ENCODE peak calls at places on chromosomes 1 and 21, in ten cellular contexts. One of them, this sample, is unnamed.

GRCh38 chr1:197250616-197251015 is 17.4 kb upstream of the CRB1 start:
- DNase-seq in MM.1S: no peak
- DNase-seq in stimulated activated naive CD4-positive, alpha-beta T cell treated with Interleukin-2 at 50 U/mL for 16 hours: no peak
- DNase-seq in glomerular endothelial cell: no peak
- DNase-seq in kidney glomerular epithelial cell: no peak
- DNase-seq in activated CD8-positive, alpha-beta memory T cell treated with anti-CD3 and anti-CD28 coated beads for 1 hour: no peak
- DNase-seq in aorta: no peak
- DNase-seq in Panc1: no peak
- DNase-seq in H54: no peak
- DNase-seq in GM03348: no peak
- DNase-seq in this sample: no peak

GRCh38 chr1:206986402-206986801 is 16.1 kb upstream of the FCAMR start:
- DNase-seq in MM.1S: no peak
- DNase-seq in stimulated activated naive CD4-positive, alpha-beta T cell treated with Interleukin-2 at 50 U/mL for 16 hours: no peak
- DNase-seq in glomerular endothelial cell: no peak
- DNase-seq in kidney glomerular epithelial cell: no peak
- DNase-seq in activated CD8-positive, alpha-beta memory T cell treated with anti-CD3 and anti-CD28 coated beads for 1 hour: no peak
- DNase-seq in aorta: no peak
- DNase-seq in Panc1: no peak
- DNase-seq in H54: no peak
- DNase-seq in GM03348: no peak
- DNase-seq in this sample: no peak

GRCh38 chr1:235434001-235434400 is 66.8 kb downstream of the TBCE start:
- DNase-seq in MM.1S: no peak
- DNase-seq in stimulated activated naive CD4-positive, alpha-beta T cell treated with Interleukin-2 at 50 U/mL for 16 hours: no peak
- DNase-seq in glomerular endothelial cell: no peak
- DNase-seq in kidney glomerular epithelial cell: no peak
- DNase-seq in activated CD8-positive, alpha-beta memory T cell treated with anti-CD3 and anti-CD28 coated beads for 1 hour: no peak
- DNase-seq in aorta: no peak
- DNase-seq in Panc1: no peak
- DNase-seq in H54: no peak
- DNase-seq in GM03348: no peak
- DNase-seq in this sample: no peak

GRCh38 chr1:174116042-174116441 is 43.3 kb upstream of the RABGAP1L start:
- DNase-seq in MM.1S: no peak
- DNase-seq in stimulated activated naive CD4-positive, alpha-beta T cell treated with Interleukin-2 at 50 U/mL for 16 hours: no peak
- DNase-seq in glomerular endothelial cell: no peak
- DNase-seq in kidney glomerular epithelial cell: no peak
- DNase-seq in activated CD8-positive, alpha-beta memory T cell treated with anti-CD3 and anti-CD28 coated beads for 1 hour: no peak
- DNase-seq in aorta: no peak
- DNase-seq in Panc1: no peak
- DNase-seq in H54: no peak
- DNase-seq in GM03348: no peak
- DNase-seq in this sample: no peak

GRCh38 chr1:216804107-216804506 is 80.9 kb upstream of the ESRRG start:
- DNase-seq in MM.1S: no peak
- DNase-seq in stimulated activated naive CD4-positive, alpha-beta T cell treated with Interleukin-2 at 50 U/mL for 16 hours: no peak
- DNase-seq in glomerular endothelial cell: no peak
- DNase-seq in kidney glomerular epithelial cell: no peak
- DNase-seq in activated CD8-positive, alpha-beta memory T cell treated with anti-CD3 and anti-CD28 coated beads for 1 hour: no peak
- DNase-seq in aorta: no peak
- DNase-seq in Panc1: no peak
- DNase-seq in H54: no peak
- DNase-seq in GM03348: no peak
- DNase-seq in this sample: no peak

GRCh38 chr1:41666991-41667631 is 182.6 kb upstream of the EDN2 start:
- DNase-seq in MM.1S: peak
- DNase-seq in stimulated activated naive CD4-positive, alpha-beta T cell treated with Interleukin-2 at 50 U/mL for 16 hours: peak
- DNase-seq in glomerular endothelial cell: no peak
- DNase-seq in kidney glomerular epithelial cell: no peak
- DNase-seq in activated CD8-positive, alpha-beta memory T cell treated with anti-CD3 and anti-CD28 coated beads for 1 hour: peak
- DNase-seq in aorta: no peak
- DNase-seq in Panc1: no peak
- DNase-seq in H54: no peak
- DNase-seq in GM03348: no peak
- DNase-seq in this sample: peak

GRCh38 chr1:25699501-25700089 is 83.0 kb downstream of the MAN1C1 start:
- DNase-seq in MM.1S: no peak
- DNase-seq in stimulated activated naive CD4-positive, alpha-beta T cell treated with Interleukin-2 at 50 U/mL for 16 hours: no peak
- DNase-seq in glomerular endothelial cell: no peak
- DNase-seq in kidney glomerular epithelial cell: no peak
- DNase-seq in activated CD8-positive, alpha-beta memory T cell treated with anti-CD3 and anti-CD28 coated beads for 1 hour: no peak
- DNase-seq in aorta: no peak
- DNase-seq in Panc1: no peak
- DNase-seq in H54: no peak
- DNase-seq in GM03348: peak
- DNase-seq in this sample: no peak

GRCh38 chr21:26794597-26795397 is 50.4 kb downstream of the ADAMTS1 start:
- DNase-seq in MM.1S: no peak
- DNase-seq in stimulated activated naive CD4-positive, alpha-beta T cell treated with Interleukin-2 at 50 U/mL for 16 hours: no peak
- DNase-seq in glomerular endothelial cell: no peak
- DNase-seq in kidney glomerular epithelial cell: no peak
- DNase-seq in activated CD8-positive, alpha-beta memory T cell treated with anti-CD3 and anti-CD28 coated beads for 1 hour: no peak
- DNase-seq in aorta: no peak
- DNase-seq in Panc1: no peak
- DNase-seq in H54: no peak
- DNase-seq in GM03348: no peak
- DNase-seq in this sample: no peak

GRCh38 chr1:77347646-77348045 is 65.8 kb downstream of the AK5 start:
- DNase-seq in MM.1S: no peak
- DNase-seq in stimulated activated naive CD4-positive, alpha-beta T cell treated with Interleukin-2 at 50 U/mL for 16 hours: no peak
- DNase-seq in glomerular endothelial cell: peak
- DNase-seq in kidney glomerular epithelial cell: peak
- DNase-seq in activated CD8-positive, alpha-beta memory T cell treated with anti-CD3 and anti-CD28 coated beads for 1 hour: no peak
- DNase-seq in aorta: no peak
- DNase-seq in Panc1: peak
- DNase-seq in H54: peak
- DNase-seq in GM03348: peak
- DNase-seq in this sample: no peak

GRCh38 chr1:64061430-64062104 is 141.9 kb upstream of the UBE2U start:
- DNase-seq in MM.1S: no peak
- DNase-seq in stimulated activated naive CD4-positive, alpha-beta T cell treated with Interleukin-2 at 50 U/mL for 16 hours: no peak
- DNase-seq in glomerular endothelial cell: no peak
- DNase-seq in kidney glomerular epithelial cell: no peak
- DNase-seq in activated CD8-positive, alpha-beta memory T cell treated with anti-CD3 and anti-CD28 coated beads for 1 hour: no peak
- DNase-seq in aorta: no peak
- DNase-seq in Panc1: no peak
- DNase-seq in H54: no peak
- DNase-seq in GM03348: no peak
- DNase-seq in this sample: no peak

GRCh38 chr1:45306319-45306718 is 20.4 kb upstream of the HPDL start:
- DNase-seq in MM.1S: no peak
- DNase-seq in stimulated activated naive CD4-positive, alpha-beta T cell treated with Interleukin-2 at 50 U/mL for 16 hours: peak
- DNase-seq in glomerular endothelial cell: no peak
- DNase-seq in kidney glomerular epithelial cell: no peak
- DNase-seq in activated CD8-positive, alpha-beta memory T cell treated with anti-CD3 and anti-CD28 coated beads for 1 hour: no peak
- DNase-seq in aorta: no peak
- DNase-seq in Panc1: no peak
- DNase-seq in H54: no peak
- DNase-seq in GM03348: no peak
- DNase-seq in this sample: peak